ENCODE peak calls at places on chromosomes 5 and 9, in seven cellular contexts. N is sigmoid colon; Q is CD8-positive, alpha-beta T cell; V is colonic mucosa; I is PC-3; F is RWPE1; W is cardiac muscle cell. B is an unnamed sample.

GRCh38 chr9:126150411-126151030 is 176.1 kb upstream of the MVB12B start:
- DNase-seq in N (no peak), Q (no peak), V (no peak), I (no peak), F (no peak), W (no peak), B (peak; percentile 67)

GRCh38 chr5:178986326-178986960 is 8.7 kb downstream of the GRM6 start:
- DNase-seq in N (no peak), Q (no peak), V (no peak), I (no peak), F (no peak), W (no peak), B (no peak)

GRCh38 chr9:94301577-94301976 is 26.9 kb downstream of the NUTM2F start:
- DNase-seq in N (no peak), Q (no peak), V (no peak), I (no peak), F (no peak), W (no peak), B (no peak)

GRCh38 chr9:123426406-123426805 is 70.4 kb downstream of the CRB2 start:
- DNase-seq in N (no peak), Q (no peak), V (no peak), I (no peak), F (no peak), W (no peak), B (no peak)

GRCh38 chr5:2629035-2629434 is 122.4 kb downstream of the IRX2 start:
- DNase-seq in N (no peak), Q (no peak), V (no peak), I (no peak), F (no peak), W (no peak), B (no peak)

GRCh38 chr9:86168256-86168655 is 68.9 kb upstream of the GOLM1 start:
- DNase-seq in N (no peak), Q (no peak), V (no peak), I (no peak), F (no peak), W (no peak), B (no peak)

GRCh38 chr5:90932052-90932699 is 373.6 kb downstream of the ADGRV1 start:
- DNase-seq in N (peak; percentile 75), Q (peak; percentile 9), V (peak; percentile 80), I (peak; percentile 93), F (peak; percentile 50), W (peak; percentile 72), B (no peak)

GRCh38 chr5:122192883-122193496 is 63.6 kb downstream of the ZNF474 start:
- DNase-seq in N (no peak), Q (no peak), V (peak; percentile 58), I (peak; percentile 65), F (peak; percentile 62), W (peak; percentile 84), B (no peak)

GRCh38 chr9:115359011-115359780 is 241.2 kb upstream of the TNC start:
- DNase-seq in N (no peak), Q (no peak), V (no peak), I (no peak), F (no peak), W (no peak), B (no peak)

GRCh38 chr9:75054373-75055001 is 26.4 kb upstream of the CARNMT1 start:
- DNase-seq in N (no peak), Q (no peak), V (no peak), I (no peak), F (no peak), W (peak; percentile 69), B (no peak)

GRCh38 chr9:27473135-27473534 is 51.0 kb upstream of the IFNK start:
- DNase-seq in N (peak; percentile 87), Q (no peak), V (no peak), I (no peak), F (no peak), W (peak; percentile 13), B (no peak)

GRCh38 chr9:17536027-17536426 is 42.8 kb upstream of the SH3GL2 start:
- DNase-seq in N (no peak), Q (no peak), V (no peak), I (no peak), F (no peak), W (no peak), B (no peak)

GRCh38 chr9:33123632-33124031 is 43.5 kb downstream of the B4GALT1 start:
- DNase-seq in N (no peak), Q (no peak), V (no peak), I (no peak), F (no peak), W (no peak), B (no peak)

GRCh38 chr9:113794721-113795120 is 81.4 kb upstream of the ZNF618 start:
- DNase-seq in N (no peak), Q (no peak), V (no peak), I (no peak), F (no peak), W (no peak), B (no peak)

DNA sequence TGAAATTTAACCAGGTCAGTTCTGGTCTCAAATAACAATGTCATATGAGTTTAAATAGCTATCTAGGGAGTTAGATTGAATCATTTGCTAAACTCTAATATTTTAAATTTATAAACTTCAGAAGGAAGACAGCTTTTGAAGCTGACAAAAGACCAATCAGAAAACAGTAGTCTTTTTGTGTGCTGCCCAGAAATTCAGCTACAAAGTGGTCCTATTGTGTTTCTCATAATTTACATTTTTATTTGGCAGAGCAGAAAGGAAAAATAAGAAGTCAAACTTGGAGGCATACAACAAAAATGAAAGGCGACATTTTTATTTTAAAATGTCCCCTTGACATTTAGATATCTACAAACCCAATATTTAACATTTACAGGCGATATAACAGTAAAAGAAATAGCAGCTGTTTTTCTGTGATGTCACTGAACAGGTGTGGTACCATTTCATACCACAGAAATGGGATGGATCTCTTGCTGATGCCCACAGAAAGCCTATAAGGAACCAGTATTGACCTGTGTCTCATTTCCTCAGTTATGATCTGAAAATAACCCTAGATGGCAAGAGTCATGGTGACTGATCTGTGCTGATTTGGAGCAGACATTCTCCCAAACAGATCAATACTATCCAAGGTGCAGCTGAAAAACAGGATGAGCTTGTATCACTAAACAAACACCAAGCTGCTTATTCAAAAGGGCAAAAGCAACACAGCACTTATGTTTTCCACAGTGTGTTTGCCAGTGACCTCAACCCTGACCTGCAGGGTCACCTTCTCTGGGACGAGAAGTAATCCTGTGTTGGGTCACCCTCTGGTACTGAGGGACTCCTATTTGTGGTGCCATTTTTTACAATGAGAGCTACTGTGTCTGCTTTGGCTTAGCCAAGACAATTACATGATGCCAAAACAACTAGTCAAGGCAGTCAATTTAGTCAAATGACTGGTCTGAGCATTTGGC is 3.6 kb upstream of the FST start:
- DNase-seq in N (no peak), Q (no peak), V (no peak), I (no peak), F (no peak), W (no peak), B (no peak)
- TF ChIP-seq CTCF in N (no peak), Q (no peak), V (no peak), I (no peak), F (no peak), W (no peak), B (no peak)

DNA sequence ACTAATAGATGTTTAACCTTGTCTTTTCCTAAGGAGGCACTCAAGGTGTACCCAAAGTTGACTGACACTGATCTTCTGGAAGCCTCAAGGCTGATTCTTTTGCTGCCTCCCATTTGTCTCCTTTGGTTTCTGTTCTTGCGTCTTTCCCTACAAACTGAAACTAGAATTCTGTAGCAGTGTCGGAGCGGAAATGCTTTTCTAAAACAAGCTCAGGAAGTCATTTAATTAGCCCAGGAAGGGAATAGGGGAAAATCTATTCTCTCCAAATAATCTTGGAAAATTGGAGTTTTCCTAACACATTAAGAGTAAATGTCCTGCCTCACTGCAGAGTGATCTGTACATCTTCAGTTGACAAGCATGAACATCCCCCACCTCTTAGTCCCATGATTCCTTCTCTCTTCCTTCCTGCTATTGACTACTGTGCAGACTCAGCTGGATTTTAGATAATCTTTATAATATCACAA is 182.7 kb downstream of the NR3C1 start:
- DNase-seq in N (no peak), Q (no peak), V (no peak), I (no peak), F (no peak), W (no peak), B (no peak)
- H3K27ac ChIP-seq in N (peak overlapping the region; percentile 36), Q (no peak overlapping the region), V (no peak overlapping the region), I (no peak overlapping the region), F (no peak overlapping the region), W (no peak overlapping the region), B (no peak overlapping the region)

DNA sequence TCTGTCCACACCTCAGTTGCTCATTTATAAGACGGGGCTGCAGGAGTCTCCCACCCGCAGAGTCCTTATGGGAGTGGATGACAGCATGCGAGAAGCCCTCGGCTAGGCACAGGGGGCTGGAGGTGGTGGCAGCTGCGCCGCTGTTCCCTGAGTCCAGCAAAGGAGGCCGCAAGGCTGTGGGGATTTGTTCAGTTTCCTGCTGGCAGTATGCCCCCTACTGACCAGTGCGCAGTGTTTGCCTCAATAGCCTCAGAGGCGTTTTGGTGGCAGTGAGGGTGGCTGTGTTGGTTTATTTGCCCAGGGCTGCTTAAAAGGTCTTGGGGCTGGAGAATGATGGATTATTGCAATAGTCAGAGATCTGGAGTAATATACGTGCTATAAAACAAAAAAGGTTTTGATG is 176.3 kb upstream of the OTULINL start:
- DNase-seq in N (no peak), Q (no peak), V (peak; percentile 47), I (peak; percentile 72), F (no peak), W (no peak), B (no peak)
- TF ChIP-seq CTCF in N (no peak), Q (no peak), V (no peak), I (peak; percentile 83), F (no peak), W (peak; percentile 27), B (no peak)

DNA sequence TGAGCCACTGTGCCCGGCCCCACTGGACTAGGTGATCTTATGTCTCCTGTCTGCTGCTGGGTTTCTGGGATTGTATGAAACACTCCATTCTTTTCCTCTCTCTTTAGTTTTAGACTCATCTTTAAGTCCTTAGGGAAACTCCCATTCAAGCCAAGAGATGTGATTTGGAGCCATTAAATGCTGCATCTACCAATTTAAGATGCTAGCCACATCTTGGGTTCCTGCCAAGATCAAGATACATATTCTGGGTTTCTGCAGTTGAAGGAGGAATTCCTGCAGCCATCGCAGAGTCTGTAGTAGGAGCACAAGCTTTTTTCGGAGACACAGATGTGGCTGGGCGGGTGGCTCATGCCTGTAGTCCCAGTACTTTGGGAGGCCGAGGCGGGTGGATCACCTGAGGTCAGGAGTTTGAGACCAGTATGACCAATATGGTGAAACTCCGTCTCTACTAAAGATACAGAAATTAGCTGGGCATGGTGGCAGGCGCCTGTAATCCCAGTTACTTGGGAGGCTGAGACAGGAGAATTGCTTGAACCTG is 23.2 kb downstream of the STXBP1 start:
- DNase-seq in N (no peak), Q (no peak), V (no peak), I (no peak), F (no peak), W (no peak), B (no peak)
- H3K27ac ChIP-seq in N (no peak overlapping the region), Q (no peak overlapping the region), V (no peak overlapping the region), I (no peak overlapping the region), F (no peak overlapping the region), W (no peak overlapping the region), B (no peak overlapping the region)

GRCh38 chr5:150272531-150272930 is 17.0 kb downstream of the CAMK2A start:
- DNase-seq in N (no peak), Q (no peak), V (no peak), I (peak; percentile 72), F (peak; percentile 66), W (peak; percentile 67), B (no peak)
- TF ChIP-seq CTCF in N (no peak), Q (no peak), V (no peak), I (peak; percentile 70), F (no peak), W (peak; percentile 58), B (no peak)

DNA sequence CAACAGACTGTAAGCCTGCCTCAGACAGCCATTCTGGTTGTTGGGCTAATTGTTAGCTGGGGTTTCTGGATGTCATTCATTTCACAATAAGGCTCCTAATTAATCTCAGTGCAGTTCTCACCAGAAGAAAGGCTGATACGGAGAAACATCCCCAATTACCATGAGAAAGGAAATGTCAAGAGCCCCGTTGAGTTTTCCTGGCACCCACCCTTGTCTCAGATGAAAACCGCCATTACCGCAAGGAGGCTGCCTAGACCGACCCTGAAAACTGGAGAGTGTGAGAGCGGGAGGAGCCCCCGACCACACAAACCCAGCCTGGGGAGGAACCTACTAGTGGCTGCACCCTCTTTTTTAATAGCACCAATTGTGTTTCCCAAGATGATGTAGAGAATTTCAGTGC is 76.0 kb downstream of the MAP1B start:
- DNase-seq in N (no peak), Q (no peak), V (no peak), I (no peak), F (no peak), W (no peak), B (no peak)
- H3K27ac ChIP-seq in N (no peak overlapping the region), Q (no peak overlapping the region), V (no peak overlapping the region), I (no peak overlapping the region), F (no peak overlapping the region), W (no peak overlapping the region), B (no peak overlapping the region)